ENCODE peak calls at places on chromosome 15, in eight cellular contexts. I, Z, G, P, F, U, K and T are unnamed samples.

GRCh38 chr15:82532991-82533481 is 7.2 kb downstream of the RPS17 start:
- DNase-seq in I (no peak), Z (no peak), G (no peak), P (no peak), F (no peak), U (no peak), K (no peak), T (no peak)

GRCh38 chr15:89361451-89362202 is 27.0 kb upstream of the POLG start:
- DNase-seq in I (peak; percentile 46), Z (peak; percentile 78), G (peak; percentile 19), P (no peak), F (peak; percentile 92), U (peak; percentile 48), K (no peak), T (no peak)

GRCh38 chr15:25022233-25022632 is 67.4 kb downstream of the SNRPN start:
- DNase-seq in I (no peak), Z (no peak), G (no peak), P (no peak), F (no peak), U (no peak), K (no peak), T (no peak)

GRCh38 chr15:28182216-28182615 is 83.1 kb upstream of the OCA2 start:
- DNase-seq in I (peak; percentile 78), Z (no peak), G (no peak), P (no peak), F (no peak), U (no peak), K (no peak), T (peak; percentile 64)

GRCh38 chr15:100189849-100190248 is 151.9 kb downstream of the ADAMTS17 start:
- DNase-seq in I (no peak), Z (no peak), G (no peak), P (no peak), F (peak; percentile 68), U (no peak), K (no peak), T (peak; percentile 28)

GRCh38 chr15:101810451-101810850 is 1.6 kb upstream of the OR4F15 start:
- DNase-seq in I (no peak), Z (no peak), G (no peak), P (no peak), F (no peak), U (no peak), K (no peak), T (no peak)

GRCh38 chr15:63369766-63370165 is 11.9 kb downstream of the CA12 start:
- DNase-seq in I (no peak), Z (no peak), G (no peak), P (no peak), F (no peak), U (no peak), K (no peak), T (no peak)

GRCh38 chr15:37995461-37996347 is 61.3 kb downstream of the TMCO5A start:
- DNase-seq in I (no peak), Z (peak; percentile 81), G (peak; percentile 18), P (no peak), F (no peak), U (no peak), K (no peak), T (no peak)

GRCh38 chr15:40790723-40791122 is 16.2 kb upstream of the ZFYVE19 start:
- DNase-seq in I (no peak), Z (no peak), G (no peak), P (no peak), F (no peak), U (no peak), K (no peak), T (no peak)

GRCh38 chr15:63374686-63375520 is 6.7 kb downstream of the CA12 start:
- DNase-seq in I (no peak), Z (peak; percentile 56), G (peak; percentile 28), P (no peak), F (peak; percentile 91), U (peak; percentile 47), K (no peak), T (no peak)

GRCh38 chr15:65362491-65362890 is 15.3 kb downstream of the IGDCC3 start:
- DNase-seq in I (no peak), Z (no peak), G (no peak), P (no peak), F (peak; percentile 31), U (no peak), K (no peak), T (no peak)

GRCh38 chr15:70512772-70513362 is 250.5 kb downstream of the UACA start:
- DNase-seq in I (peak; percentile 50), Z (no peak), G (no peak), P (no peak), F (peak; percentile 88), U (peak; percentile 77), K (peak; percentile 52), T (peak; percentile 57)

GRCh38 chr15:52789601-52790165 is 453 bp downstream of the ONECUT1 start:
- DNase-seq in I (no peak), Z (no peak), G (no peak), P (no peak), F (no peak), U (no peak), K (no peak), T (no peak)